ENCODE peak calls at places on chromosome X, in nine cellular contexts. G is kidney, A is tibial artery, C is ovary, L is cardiac muscle cell, X is SJSA1, Z is psoas muscle, O is esophagus squamous epithelium, B is PC-3. E is an unnamed sample. For H3K4me1, the result is how much of the 10 kb centered on the place peaks cover.

GRCh38 chrX:134849390-134849789 is 141.4 kb upstream of the SMIM10 start:
- DNase-seq in G (no peak), A (no peak), C (no peak), L (no peak), X (peak), Z (no peak), O (no peak), B (peak), E (no peak)

GRCh38 chrX:134236690-134237362 is at the start of gene CCDC160:
- DNase-seq in G (peak), A (no peak), C (peak), L (peak), X (no peak), Z (peak), O (no peak), B (peak), E (no peak)

GRCh38 chrX:14963447-14964236 is 90.4 kb downstream of the MOSPD2 start:
- DNase-seq in G (no peak), A (no peak), C (no peak), L (no peak), X (peak), Z (no peak), O (no peak), B (peak), E (no peak)

GRCh38 chrX:15973299-15973698 is 118.7 kb upstream of the AP1S2 start:
- DNase-seq in G (no peak), A (no peak), C (no peak), L (peak), X (peak), Z (no peak), O (no peak), B (peak), E (peak)

GRCh38 chrX:6526564-6526963 is 8.4 kb downstream of the VCX3A start:
- DNase-seq in G (no peak), A (no peak), C (no peak), L (no peak), X (no peak), Z (no peak), O (no peak), B (no peak), E (no peak)

GRCh38 chrX:56788717-56789122 is 59.7 kb downstream of the NBDY start:
- DNase-seq in G (peak), A (no peak), C (peak), L (no peak), X (no peak), Z (peak), O (no peak), B (no peak), E (no peak)

GRCh38 chrX:72460715-72461114 is 111.9 kb downstream of the HDAC8 start:
- DNase-seq in G (no peak), A (no peak), C (no peak), L (no peak), X (no peak), Z (no peak), O (no peak), B (no peak), E (no peak)

GRCh38 chrX:40104649-40105015 is 6.9 kb upstream of the BCOR start:
- DNase-seq in G (peak), A (peak), C (peak), L (peak), X (peak), Z (peak), O (no peak), B (peak), E (no peak)

GRCh38 chrX:129540068-129540653 is at the start of gene OCRL:
- DNase-seq in G (peak), A (peak), C (peak), L (peak), X (peak), Z (peak), O (no peak), B (peak), E (peak)

GRCh38 chrX:117610806-117611205 is 505.8 kb downstream of the KLHL13 start:
- DNase-seq in G (no peak), A (no peak), C (no peak), L (no peak), X (no peak), Z (no peak), O (no peak), B (no peak), E (no peak)

GRCh38 chrX:45070116-45071007 is 130.3 kb downstream of the DIPK2B start:
- DNase-seq in G (no peak), A (no peak), C (no peak), L (peak), X (peak), Z (no peak), O (no peak), B (peak), E (peak)

GRCh38 chrX:131136776-131137175 is 78.6 kb downstream of the ARHGAP36 start:
- DNase-seq in G (no peak), A (no peak), C (no peak), L (no peak), X (no peak), Z (no peak), O (no peak), B (no peak), E (no peak)

GRCh38 chrX:95885074-95885473 is 799.6 kb upstream of the DIAPH2 start:
- DNase-seq in G (no peak), A (no peak), C (peak), L (no peak), X (no peak), Z (no peak), O (no peak), B (peak), E (no peak)

GRCh38 chrX:38117485-38117884 is 103.2 kb downstream of the SRPX start:
- DNase-seq in G (no peak), A (no peak), C (no peak), L (no peak), X (no peak), Z (no peak), O (no peak), B (no peak), E (no peak)

GRCh38 chrX:132173647-132174046 is 45.6 kb downstream of the RAP2C start:
- DNase-seq in G (no peak), A (no peak), C (no peak), L (no peak), X (no peak), Z (no peak), O (no peak), B (no peak), E (no peak)

GRCh38 chrX:10016516-10017132 is 49.5 kb downstream of the CLDN34 start:
- DNase-seq in G (no peak), A (no peak), C (no peak), L (peak), X (no peak), Z (no peak), O (no peak), B (peak), E (no peak)

GRCh38 chrX:7214251-7214650 is 66.3 kb upstream of the PUDP start:
- DNase-seq in G (no peak), A (no peak), C (no peak), L (no peak), X (no peak), Z (no peak), O (no peak), B (peak), E (no peak)

GRCh38 chrX:43582540-43582913 is 73.6 kb upstream of the MAOA start:
- DNase-seq in G (no peak), A (no peak), C (no peak), L (no peak), X (no peak), Z (no peak), O (no peak), B (no peak), E (no peak)

GRCh38 chrX:261858-262390 is 19.3 kb upstream of the PLCXD1 start:
- DNase-seq in G (peak), A (no peak), C (no peak), L (no peak), X (no peak), Z (no peak), O (no peak), B (no peak), E (no peak)

GRCh38 chrX:130299279-130300009 is 30.7 kb upstream of the ZNF280C start:
- DNase-seq in G (no peak), A (no peak), C (no peak), L (peak), X (no peak), Z (no peak), O (no peak), B (no peak), E (no peak)

GRCh38 chrX:16125520-16126149 is 2.3 kb downstream of the GRPR start:
- DNase-seq in G (no peak), A (no peak), C (no peak), L (no peak), X (no peak), Z (no peak), O (no peak), B (peak), E (no peak)

GRCh38 chrX:138765061-138765460 is 53.5 kb upstream of the FGF13 start:
- DNase-seq in G (no peak), A (no peak), C (no peak), L (no peak), X (no peak), Z (no peak), O (no peak), B (peak), E (no peak)

GRCh38 chrX:93874554-93874953 is 200.5 kb downstream of the FAM133A start:
- DNase-seq in G (no peak), A (no peak), C (no peak), L (peak), X (no peak), Z (no peak), O (no peak), B (peak), E (no peak)

GRCh38 chrX:42992199-42992943 is 214.4 kb upstream of the PPP1R2C start:
- DNase-seq in G (no peak), A (no peak), C (no peak), L (no peak), X (peak), Z (no peak), O (no peak), B (peak), E (no peak)

GRCh38 chrX:39491548-39492297 is 606.0 kb downstream of the BCOR start:
- DNase-seq in G (no peak), A (no peak), C (no peak), L (no peak), X (no peak), Z (no peak), O (no peak), B (no peak), E (no peak)

GRCh38 chrX:123749643-123750042 is 16.8 kb upstream of the THOC2 start:
- DNase-seq in G (no peak), A (no peak), C (no peak), L (no peak), X (no peak), Z (no peak), O (no peak), B (no peak), E (no peak)

GRCh38 chrX:21374163-21374993 is at the start of gene CNKSR2:
- DNase-seq in G (peak), A (peak), C (peak), L (peak), X (no peak), Z (peak), O (no peak), B (peak), E (no peak)

GRCh38 chrX:17521871-17522693 is 147.1 kb downstream of the NHS start:
- DNase-seq in G (no peak), A (no peak), C (peak), L (peak), X (no peak), Z (no peak), O (no peak), B (peak), E (no peak)

GRCh38 chrX:154002215-154002719 is 17.4 kb downstream of the IRAK1 start:
- DNase-seq in G (no peak), A (no peak), C (no peak), L (no peak), X (no peak), Z (peak), O (no peak), B (peak), E (no peak)

GRCh38 chrX:42119076-42119475 is 195.7 kb upstream of the CASK start:
- DNase-seq in G (no peak), A (no peak), C (no peak), L (no peak), X (peak), Z (no peak), O (no peak), B (peak), E (no peak)

GRCh38 chrX:3461824-3462508 is 115.5 kb upstream of the MXRA5 start:
- DNase-seq in G (no peak), A (no peak), C (no peak), L (no peak), X (peak), Z (no peak), O (no peak), B (no peak), E (no peak)

GRCh38 chrX:24293412-24293811 is 20.5 kb downstream of the SUPT20HL2 start:
- DNase-seq in G (no peak), A (no peak), C (no peak), L (no peak), X (no peak), Z (no peak), O (no peak), B (no peak), E (no peak)

GRCh38 chrX:97238632-97239031 is 354.9 kb downstream of the RPA4 start:
- DNase-seq in G (no peak), A (no peak), C (no peak), L (no peak), X (peak), Z (no peak), O (no peak), B (peak), E (no peak)

GRCh38 chrX:45850775-45851433 is 650.2 kb upstream of the DIPK2B start:
- DNase-seq in G (no peak), A (no peak), C (peak), L (peak), X (peak), Z (peak), O (no peak), B (peak), E (no peak)

GRCh38 chrX:155755706-155756337 is 125.3 kb upstream of the VAMP7 start:
- DNase-seq in G (no peak), A (no peak), C (no peak), L (peak), X (no peak), Z (no peak), O (no peak), B (no peak), E (no peak)

GRCh38 chrX:72142094-72142843 is 10.6 kb upstream of the RTL5 start:
- DNase-seq in G (no peak), A (no peak), C (no peak), L (peak), X (no peak), Z (no peak), O (no peak), B (no peak), E (no peak)

GRCh38 chrX:76433219-76433618 is 5.7 kb downstream of the MAGEE1 start:
- DNase-seq in G (no peak), A (no peak), C (no peak), L (peak), X (no peak), Z (no peak), O (no peak), B (no peak), E (no peak)

GRCh38 chrX:9414416-9414815 is 50.4 kb upstream of the TBL1X start:
- DNase-seq in G (no peak), A (no peak), C (no peak), L (no peak), X (no peak), Z (no peak), O (no peak), B (no peak), E (no peak)

GRCh38 chrX:101362116-101362515 is 13.6 kb upstream of the TIMM8A start:
- DNase-seq in G (no peak), A (no peak), C (no peak), L (no peak), X (no peak), Z (no peak), O (no peak), B (no peak), E (no peak)
- H3K27ac ChIP-seq in G (no peak), A (no peak), C (no peak), L (no peak), X (no peak), Z (no peak), O (no peak), B (no peak), E (no peak)

DNA sequence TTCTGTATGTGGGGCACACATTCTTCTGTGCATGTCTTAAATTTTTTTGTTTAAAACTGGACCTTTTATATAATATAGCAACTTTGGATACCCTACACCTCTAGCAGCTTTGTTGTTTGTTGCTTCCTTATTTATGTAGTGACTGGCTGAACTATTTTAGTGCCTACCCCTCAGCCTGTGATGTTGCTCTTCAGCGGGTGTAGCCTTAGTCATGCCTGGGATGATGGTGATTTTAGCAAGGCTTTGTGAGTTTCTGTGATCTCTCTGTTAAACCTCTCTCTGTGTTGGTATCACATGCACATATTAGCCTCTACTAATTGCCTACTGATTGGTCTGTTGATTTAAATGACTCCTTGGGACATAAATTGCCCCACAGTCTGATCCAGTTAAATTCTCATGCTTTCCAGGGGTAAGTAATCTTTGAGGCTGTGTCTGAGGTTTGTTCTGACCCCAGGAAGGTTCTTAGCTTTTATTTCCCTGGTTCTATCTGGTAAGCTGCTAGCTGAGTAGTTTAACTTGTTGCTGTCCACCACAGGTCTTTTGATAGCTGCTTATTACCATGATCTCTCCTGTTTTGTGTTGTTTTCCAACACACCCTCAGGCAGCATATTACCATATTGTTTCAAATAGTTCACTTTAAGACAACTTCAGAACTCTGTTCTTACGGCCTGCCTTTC is 22.9 kb downstream of the USP9X start:
- DNase-seq in G (no peak), A (no peak), C (no peak), L (no peak), X (no peak), Z (no peak), O (no peak), B (no peak), E (no peak)
- H3K4me1 ChIP-seq in G (under half), A (under half), C (under half), L (under half), X (under half), Z (under half), O (under half), B (under half), E (under half)

DNA sequence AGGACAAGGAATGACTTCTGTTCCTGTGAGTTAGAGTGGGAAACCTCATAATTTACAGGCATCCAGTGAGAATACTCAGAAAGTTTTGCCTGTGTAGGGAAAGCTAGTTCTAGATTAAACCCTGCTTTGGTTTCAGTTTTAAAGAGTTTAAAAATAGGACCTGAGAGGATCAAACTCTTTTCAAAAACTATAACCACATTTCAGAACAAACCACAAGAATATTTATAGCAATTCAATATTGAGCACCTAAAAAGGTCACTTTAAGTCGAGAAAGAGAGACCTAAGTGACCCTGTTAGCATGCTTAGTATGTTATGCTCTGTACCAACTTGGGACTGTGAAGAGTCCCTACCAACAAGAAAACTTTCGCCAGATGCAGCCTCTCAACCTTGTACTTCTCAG is 17.4 kb upstream of the PWWP3B start:
- DNase-seq in G (no peak), A (no peak), C (no peak), L (no peak), X (no peak), Z (no peak), O (no peak), B (no peak), E (no peak)
- H3K27ac ChIP-seq in G (no peak), A (no peak), C (no peak), L (no peak), X (no peak), Z (no peak), O (no peak), B (no peak), E (no peak)

GRCh38 chrX:119089619-119090018 is 16.8 kb downstream of the CT47C1 start:
- DNase-seq in G (no peak), A (no peak), C (no peak), L (no peak), X (no peak), Z (no peak), O (no peak), B (no peak), E (no peak)

GRCh38 chrX:119095936-119096335 is 23.1 kb downstream of the CT47C1 start:
- DNase-seq in G (no peak), A (no peak), C (no peak), L (no peak), X (no peak), Z (no peak), O (no peak), B (peak), E (no peak)

GRCh38 chrX:119093991-119094741 is 21.4 kb downstream of the CT47C1 start:
- DNase-seq in G (no peak), A (no peak), C (no peak), L (no peak), X (no peak), Z (no peak), O (no peak), B (peak), E (peak)

DNA sequence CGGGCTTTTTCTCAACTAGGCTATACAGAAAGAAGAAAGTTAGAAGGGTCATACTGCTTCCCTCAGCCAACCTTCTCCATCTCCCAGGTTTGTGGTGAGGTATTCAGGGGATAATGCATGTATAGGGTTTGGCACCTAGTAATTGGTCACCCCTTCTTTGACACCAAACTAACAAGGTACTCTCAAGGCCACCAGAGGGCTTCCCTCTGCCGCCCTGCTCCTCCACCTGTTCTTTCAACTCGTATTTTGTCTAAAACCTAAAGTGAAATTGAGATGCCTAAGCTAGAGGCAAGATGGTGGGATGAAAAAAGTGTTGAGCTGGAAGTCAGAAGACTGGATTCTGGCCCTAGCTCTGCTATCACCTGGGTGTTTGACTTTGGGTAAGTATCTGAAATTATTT is 22.0 kb downstream of the CT47C1 start:
- DNase-seq in G (no peak), A (no peak), C (no peak), L (no peak), X (no peak), Z (no peak), O (no peak), B (no peak), E (no peak)
- H3K4me1 ChIP-seq in G (under half), A (under half), C (under half), L (under half), X (under half), Z (under half), O (under half), B (under half), E (under half)

DNA sequence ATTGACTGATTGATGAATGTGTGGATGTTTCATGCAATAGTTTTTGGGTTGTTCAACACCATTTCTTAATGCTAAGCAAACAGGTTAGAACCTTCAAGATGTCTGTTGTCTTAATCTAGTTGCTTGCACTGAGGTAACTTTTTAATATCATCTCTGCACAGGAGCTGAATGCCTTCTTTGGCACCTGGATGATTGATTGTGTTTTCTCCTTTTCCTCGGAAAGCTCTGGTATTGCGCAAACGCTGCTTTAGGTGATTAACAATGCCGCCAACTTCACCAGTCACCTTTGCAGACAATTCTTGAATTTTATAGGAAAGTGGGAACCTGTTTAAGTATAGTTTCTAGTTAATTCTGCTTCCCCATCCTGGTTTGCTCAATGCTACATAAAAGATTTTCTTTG is 48.2 kb downstream of the RTL9 start:
- DNase-seq in G (no peak), A (no peak), C (no peak), L (no peak), X (no peak), Z (no peak), O (no peak), B (no peak), E (no peak)
- H3K27ac ChIP-seq in G (no peak), A (no peak), C (no peak), L (no peak), X (no peak), Z (no peak), O (no peak), B (no peak), E (no peak)

GRCh38 chrX:65671966-65672365 is 4.5 kb downstream of the MSN start:
- DNase-seq in G (no peak), A (no peak), C (no peak), L (no peak), X (no peak), Z (no peak), O (no peak), B (no peak), E (no peak)

GRCh38 chrX:65671286-65671685 is 3.8 kb downstream of the MSN start:
- DNase-seq in G (no peak), A (no peak), C (no peak), L (no peak), X (no peak), Z (no peak), O (no peak), B (no peak), E (no peak)

GRCh38 chrX:65674351-65674893 is 7.0 kb downstream of the MSN start:
- DNase-seq in G (no peak), A (no peak), C (no peak), L (peak), X (no peak), Z (no peak), O (no peak), B (no peak), E (no peak)

GRCh38 chrX:65677954-65678469 is 10.6 kb downstream of the MSN start:
- DNase-seq in G (no peak), A (peak), C (peak), L (no peak), X (peak), Z (no peak), O (no peak), B (peak), E (peak)

GRCh38 chrX:65673857-65674350 is 6.5 kb downstream of the MSN start:
- DNase-seq in G (no peak), A (no peak), C (no peak), L (no peak), X (no peak), Z (no peak), O (no peak), B (no peak), E (no peak)
- H3K4me1 ChIP-seq in G (under half), A (under half), C (under half), L (under half), X (half or more), Z (under half), O (half or more), B (half or more), E (under half)

E was measured in Panc1.